ENCODE peak calls at places on chromosomes 13 and 19, in four cellular contexts. G, H, D and P are unnamed samples.

GRCh38 chr13:51618626-51619025 is 34.4 kb downstream of the WDFY2 start:
- DNase-seq in H (peak; percentile 82), D (no peak), G (no peak), P (no peak)

GRCh38 chr19:29324717-29325116 is 111.8 kb upstream of the UQCRFS1 start:
- DNase-seq in D (no peak), H (no peak), G (no peak), P (no peak)

GRCh38 chr19:34772697-34773554 is at the start of gene ZNF599:
- DNase-seq in D (peak; percentile 85), H (peak; percentile 91), G (peak; percentile 85), P (peak; percentile 77)

GRCh38 chr19:4555657-4556561 is 3.6 kb downstream of the SEMA6B start:
- DNase-seq in G (no peak), D (no peak), H (no peak), P (no peak)

GRCh38 chr19:19160489-19161035 is 9.5 kb downstream of the MEF2B start:
- DNase-seq in H (no peak), G (no peak), D (no peak), P (no peak)

GRCh38 chr13:57640582-57640981 is 9.0 kb downstream of the PCDH17 start:
- DNase-seq in D (no peak), G (no peak), H (no peak), P (no peak)

GRCh38 chr19:5498817-5499535 is 43.8 kb downstream of the ZNRF4 start:
- DNase-seq in H (no peak), G (no peak), D (no peak), P (no peak)

GRCh38 chr13:71144883-71145282 is 722.1 kb downstream of the DACH1 start:
- DNase-seq in H (no peak), G (no peak), D (no peak), P (no peak)

GRCh38 chr19:45423033-45423588 is 606 bp downstream of the ERCC1 start:
- DNase-seq in G (no peak), D (no peak), H (no peak), P (no peak)

GRCh38 chr19:41133260-41133659 is 19.0 kb downstream of the CYP2F1 start:
- DNase-seq in D (no peak), G (no peak), H (peak; percentile 66), P (no peak)

GRCh38 chr19:38417544-38418506 is 8.2 kb downstream of the RASGRP4 start:
- DNase-seq in H (peak; percentile 41), D (no peak), G (peak; percentile 40), P (peak; percentile 38)

GRCh38 chr19:4594199-4594598 is 34.7 kb upstream of the SEMA6B start:
- DNase-seq in G (no peak), H (no peak), D (peak; percentile 6), P (no peak)

GRCh38 chr19:16066611-16067104 is 9.6 kb upstream of the TPM4 start:
- DNase-seq in H (no peak), G (no peak), D (peak; percentile 76), P (no peak)

GRCh38 chr13:36188446-36188845 is 25.9 kb downstream of the SOHLH2 start:
- DNase-seq in G (no peak), H (no peak), D (no peak), P (no peak)

GRCh38 chr13:63449549-63449948 is 2033.9 kb upstream of the PCDH20 start:
- DNase-seq in H (no peak), G (no peak), D (no peak), P (no peak)

GRCh38 chr13:70623260-70623659 is 515.0 kb upstream of the KLHL1 start:
- DNase-seq in G (no peak), D (no peak), H (no peak), P (no peak)

GRCh38 chr13:72403396-72404010 is 323.9 kb downstream of the MZT1 start:
- DNase-seq in D (no peak), H (no peak), G (no peak), P (no peak)

GRCh38 chr13:51865838-51866237 is 4.1 kb downstream of the CCDC70 start:
- DNase-seq in D (no peak), H (no peak), G (no peak), P (no peak)

DNA sequence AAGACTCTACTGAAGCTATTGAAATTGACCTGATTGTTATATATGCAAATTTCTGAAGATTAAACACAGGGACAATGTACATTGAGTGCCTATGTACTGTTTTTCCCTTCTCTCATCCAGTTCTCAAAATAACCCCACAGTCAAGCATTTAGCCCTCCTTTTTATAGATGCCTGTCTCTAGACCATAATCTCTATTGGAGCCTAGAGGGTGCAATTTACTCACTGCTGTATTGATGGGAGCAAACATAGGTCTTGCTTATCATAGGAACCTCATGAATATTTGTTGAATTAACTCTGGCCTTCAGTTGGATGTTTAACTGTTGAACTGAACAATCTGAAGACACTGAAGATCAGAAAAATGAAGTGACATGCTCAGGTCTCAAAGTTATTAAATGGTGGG is 183.0 kb downstream of the RFC3 start:
- DNase-seq in D (no peak), G (no peak), H (no peak), P (no peak)
- TF ChIP-seq CTCF in D (no peak), G (no peak), H (no peak), P (no peak)

DNA sequence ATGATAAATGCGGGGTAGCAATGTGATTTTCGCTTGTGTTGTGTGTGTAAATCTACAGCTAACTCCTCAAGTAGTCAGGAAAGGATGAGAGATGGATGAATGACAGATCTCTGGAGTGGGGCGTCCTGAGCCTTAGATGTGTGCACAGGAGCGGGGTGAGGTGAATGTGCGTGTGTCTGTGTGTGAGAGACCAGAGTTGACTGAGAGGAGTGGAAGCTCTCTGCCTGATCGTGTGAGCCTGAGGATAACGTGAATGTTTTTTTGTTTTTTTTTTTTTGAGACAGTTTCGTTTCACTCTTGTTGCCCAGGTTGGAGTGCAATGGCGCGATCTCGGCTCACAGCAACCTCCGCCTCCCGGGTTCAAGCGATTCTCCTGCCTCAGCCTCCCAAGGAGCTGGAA is 805 bp downstream of the ZNF461 start:
- DNase-seq in H (no peak), D (no peak), G (no peak), P (no peak)
- H3K4me3 ChIP-seq in H (no peak overlapping the region), D (peak overlapping the region; percentile 91), G (no peak overlapping the region), P (peak overlapping the region; percentile 66)

GRCh38 chr13:30673669-30674521 is 56.2 kb downstream of the USPL1 start:
- DNase-seq in D (peak; percentile 68), G (peak; percentile 89), H (peak; percentile 95), P (peak; percentile 49)
- TF ChIP-seq CTCF in D (peak; percentile 67), G (peak; percentile 85), H (peak; percentile 80), P (peak; percentile 65)

GRCh38 chr19:23762884-23763711 is 4.4 kb upstream of the ZNF681 start:
- DNase-seq in D (peak; percentile 60), H (peak; percentile 93), G (peak; percentile 89), P (peak; percentile 38)
- H3K4me3 ChIP-seq in D (peak overlapping the region; percentile 71), H (peak overlapping the region; percentile 27), G (peak overlapping the region; percentile 39), P (peak overlapping the region; percentile 77)

DNA sequence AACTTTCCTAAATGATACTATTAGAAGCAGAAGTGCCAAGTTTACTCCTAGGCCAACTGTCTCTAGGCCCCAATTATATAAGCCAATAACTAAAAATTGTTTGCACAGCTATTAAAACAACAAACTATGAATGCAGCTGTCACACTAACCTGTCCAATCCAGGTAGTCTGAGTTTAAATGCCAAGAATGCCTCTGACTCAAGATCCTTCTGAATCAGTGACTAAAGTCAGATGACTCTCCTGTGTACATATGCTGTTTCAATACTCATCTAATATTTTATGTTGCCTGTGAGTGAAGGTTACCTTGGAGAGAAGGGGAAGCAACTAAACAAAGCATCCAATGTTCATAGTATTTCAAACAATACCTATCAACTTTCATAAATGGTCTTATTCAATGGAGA is 257.0 kb downstream of the ENOX1 start:
- DNase-seq in H (no peak), D (no peak), G (no peak), P (no peak)
- TF ChIP-seq CTCF in H (no peak), D (no peak), G (no peak), P (no peak)

GRCh38 chr13:22040810-22041364 is 370.0 kb downstream of the FGF9 start:
- DNase-seq in H (no peak), G (no peak), D (no peak), P (no peak)
- H3K4me3 ChIP-seq in H (no peak overlapping the region), G (no peak overlapping the region), D (no peak overlapping the region), P (no peak overlapping the region)

GRCh38 chr19:13823901-13824300 is 28.7 kb downstream of the ZSWIM4 start:
- DNase-seq in H (no peak), G (no peak), D (no peak), P (no peak)

GRCh38 chr19:13826652-13827235 is 31.5 kb downstream of the ZSWIM4 start:
- DNase-seq in G (no peak), H (no peak), D (no peak), P (no peak)

GRCh38 chr19:13827656-13828055 is 32.4 kb downstream of the ZSWIM4 start:
- DNase-seq in G (no peak), H (no peak), D (no peak), P (no peak)

GRCh38 chr19:13824703-13825102 is 29.5 kb downstream of the ZSWIM4 start:
- DNase-seq in G (no peak), H (no peak), D (no peak), P (no peak)

GRCh38 chr19:13825489-13826475 is 30.5 kb downstream of the ZSWIM4 start:
- DNase-seq in H (no peak), D (no peak), G (no peak), P (no peak)
- TF ChIP-seq CTCF in H (no peak), D (peak; percentile 42), G (peak; percentile 4), P (peak; percentile 26)